ENCODE peak calls at places on chromosomes 12 and 14, in seven cellular contexts. G is K562, V is HCT116, N is H1, F is endothelial cell of umbilical vein, Y is GM12878, O is HepG2. Z is an unnamed sample.

GRCh38 chr14:32230695-32231280 is 27.7 kb upstream of the RNU6-8 start:
- DNase-seq in N (no peak), Y (no peak), F (no peak), O (no peak), G (no peak), V (no peak), Z (no peak)

GRCh38 chr14:59919582-59920377 is at the start of gene LRRC9:
- DNase-seq in F (no peak), V (no peak), G (peak; percentile 17), N (peak; percentile 88), Y (no peak), O (peak; percentile 93), Z (no peak)

GRCh38 chr12:38711055-38711454 is 194.3 kb downstream of the CPNE8 start:
- DNase-seq in Y (peak; percentile 19), O (peak; percentile 3), G (no peak), F (no peak), N (no peak), V (no peak), Z (no peak)

GRCh38 chr12:44812062-44812461 is 64.1 kb downstream of the NELL2 start:
- DNase-seq in V (peak; percentile 13), F (no peak), G (no peak), Y (no peak), O (no peak), N (no peak), Z (no peak)

GRCh38 chr12:95557625-95558024 is 6.3 kb upstream of the USP44 start:
- DNase-seq in Y (no peak), N (no peak), G (no peak), F (no peak), V (no peak), O (no peak), Z (no peak)

GRCh38 chr14:101020971-101021370 is 117.4 kb upstream of the RTL1 start:
- DNase-seq in Y (no peak), O (no peak), G (no peak), N (no peak), V (no peak), F (no peak), Z (no peak)

GRCh38 chr14:93906341-93907329 is 20.5 kb upstream of the FAM181A start:
- DNase-seq in Y (no peak), G (peak; percentile 67), N (peak; percentile 47), V (peak; percentile 63), F (no peak), O (peak; percentile 59), Z (peak; percentile 14)

GRCh38 chr12:120413901-120414695 is 23.8 kb upstream of the COX6A1 start:
- DNase-seq in F (no peak), G (no peak), Y (no peak), N (peak; percentile 89), O (no peak), V (no peak), Z (no peak)

GRCh38 chr14:53668861-53669260 is 287.8 kb downstream of the BMP4 start:
- DNase-seq in O (no peak), G (no peak), V (no peak), N (no peak), Y (no peak), F (no peak), Z (peak; percentile 59)

GRCh38 chr14:64707661-64708060 is 3.4 kb downstream of the PLEKHG3 start:
- DNase-seq in V (peak; percentile 78), Y (no peak), F (no peak), N (no peak), O (peak; percentile 81), G (no peak), Z (no peak)

GRCh38 chr14:93958567-93959238 is 17.7 kb downstream of the ASB2 start:
- DNase-seq in O (no peak), F (no peak), G (no peak), V (no peak), Y (no peak), N (no peak), Z (no peak)

GRCh38 chr12:53955776-53956250 is 1.1 kb downstream of the HOXC12 start:
- DNase-seq in F (no peak), O (no peak), Y (no peak), V (no peak), G (no peak), N (no peak), Z (no peak)

GRCh38 chr12:53953831-53954693 is 641 bp upstream of the HOXC12 start:
- DNase-seq in V (no peak), N (no peak), O (no peak), Y (no peak), F (no peak), G (no peak), Z (no peak)

GRCh38 chr12:53956251-53956887 is 1.7 kb downstream of the HOXC12 start:
- DNase-seq in O (no peak), F (no peak), V (no peak), G (no peak), Y (no peak), N (no peak), Z (no peak)

GRCh38 chr12:53954694-53955035 is at the start of gene HOXC12:
- DNase-seq in F (no peak), Y (no peak), V (no peak), O (no peak), N (no peak), G (no peak), Z (no peak)

DNA sequence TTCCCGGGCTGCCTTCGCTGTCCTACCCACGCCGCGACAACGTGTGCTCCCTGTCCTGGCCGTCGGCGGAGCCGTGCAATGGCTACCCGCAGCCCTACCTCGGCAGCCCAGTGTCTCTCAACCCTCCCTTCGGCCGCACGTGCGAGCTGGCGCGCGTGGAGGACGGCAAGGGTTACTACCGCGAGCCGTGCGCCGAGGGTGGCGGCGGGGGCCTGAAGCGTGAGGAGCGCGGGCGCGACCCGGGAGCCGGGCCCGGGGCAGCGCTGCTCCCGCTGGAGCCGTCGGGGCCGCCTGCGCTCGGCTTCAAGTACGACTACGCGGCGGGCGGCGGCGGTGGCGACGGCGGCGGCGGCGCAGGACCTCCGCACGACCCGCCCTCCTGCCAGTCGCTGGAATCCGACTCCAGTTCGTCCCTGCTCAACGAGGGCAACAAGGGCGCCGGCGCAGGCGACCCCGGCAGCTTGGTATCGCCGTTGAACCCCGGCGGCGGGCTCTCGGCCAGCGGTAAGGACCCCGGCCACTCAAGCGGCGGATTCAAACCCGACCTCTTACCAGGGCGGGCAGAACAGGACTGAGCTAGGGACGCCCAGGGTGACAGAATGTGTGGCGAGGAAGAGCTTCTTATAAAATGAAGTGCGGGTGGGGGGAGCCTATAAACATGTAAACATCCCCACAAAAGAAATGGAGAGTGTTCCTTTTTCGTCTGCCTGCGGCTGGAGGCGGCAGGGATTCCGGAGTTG is 503 bp downstream of the HOXC12 start:
- DNase-seq in F (no peak), N (no peak), Y (no peak), G (no peak), O (no peak), V (no peak), Z (no peak)
- TF ChIP-seq EZH2 in F (peak; percentile 91), N (peak; percentile 98), Y (no peak), G (no peak), O (no peak), V (no peak), Z (no peak)

DNA sequence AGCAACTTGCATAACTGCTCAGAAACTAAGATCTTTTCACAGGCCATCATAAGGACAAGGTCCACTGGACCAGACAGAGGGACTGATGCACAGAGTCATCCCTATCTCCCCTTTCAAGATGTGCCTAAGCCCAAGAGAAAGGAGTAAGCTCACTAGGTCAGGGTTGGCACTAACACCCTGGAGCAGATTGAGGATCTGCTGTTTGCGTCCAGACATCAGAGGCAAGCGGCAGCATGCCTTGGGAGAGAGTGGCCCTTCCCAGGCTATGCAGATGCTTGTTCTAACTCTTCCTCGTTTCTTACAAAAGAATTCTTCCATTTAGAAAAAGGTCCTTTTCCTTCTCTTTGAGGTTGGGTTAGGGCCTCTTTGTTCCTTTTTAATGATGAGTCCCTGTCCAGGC is 187.2 kb downstream of the KCNA5 start:
- DNase-seq in V (no peak), G (no peak), O (no peak), Y (no peak), N (no peak), F (no peak), Z (no peak)
- TF ChIP-seq POLR2AphosphoS5 in V (no peak), G (no peak), O (no peak), Y (no peak), N (no peak), F (no peak), Z (no peak)

DNA sequence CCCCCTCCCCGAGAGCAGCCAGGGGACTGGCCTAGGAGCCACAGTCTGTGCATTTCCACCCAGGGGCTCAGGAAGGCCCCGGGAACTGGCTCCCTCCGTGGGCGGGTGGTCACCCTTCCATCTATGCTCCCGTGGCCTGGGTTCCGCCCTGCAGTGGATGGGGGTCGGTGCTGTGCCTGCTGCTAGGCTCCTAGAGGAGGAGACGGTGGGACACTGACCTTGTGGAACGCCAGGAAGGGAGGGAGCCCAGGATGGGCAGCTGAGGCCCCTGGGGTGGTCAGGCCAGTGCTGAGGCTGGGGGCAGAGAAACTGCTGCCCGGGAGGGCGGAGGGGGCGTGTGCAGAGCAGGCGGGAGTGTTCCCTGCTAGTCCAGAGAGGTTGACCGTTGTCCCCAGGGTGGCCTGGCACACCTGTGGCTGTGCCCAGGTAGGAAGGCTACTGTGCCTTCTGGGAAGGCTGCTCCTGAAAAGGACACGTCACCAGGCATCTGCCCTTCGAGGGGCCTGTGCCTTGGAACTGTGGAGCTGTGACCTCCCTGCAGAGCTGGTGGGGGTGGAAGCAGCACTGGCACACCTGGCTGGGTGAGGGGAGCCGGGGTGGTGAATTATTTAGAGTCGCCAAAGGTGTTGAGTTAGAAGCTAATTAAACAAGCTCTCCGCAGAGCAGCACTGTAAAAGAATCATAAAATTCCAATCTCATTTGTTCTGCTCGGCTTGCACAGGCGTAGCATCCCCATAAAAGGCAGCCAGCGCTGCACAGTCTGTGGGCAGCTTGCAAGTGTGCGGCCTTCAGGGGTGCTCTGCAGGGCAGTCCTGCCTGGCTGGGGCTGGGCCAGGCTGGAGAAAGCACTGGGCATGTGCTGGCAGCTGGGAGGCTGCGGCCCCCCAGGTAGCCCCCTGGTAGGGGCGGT is 145.1 kb downstream of the KIF26A start:
- DNase-seq in F (no peak), N (no peak), O (no peak), Y (no peak), G (no peak), V (no peak), Z (no peak)
- H3K9me3 ChIP-seq in F (no peaks in the 10 kb centered on the region), N (no peaks in the 10 kb centered on the region), O (no peaks in the 10 kb centered on the region), Y (no peaks in the 10 kb centered on the region), G (no peaks in the 10 kb centered on the region), V (no peaks in the 10 kb centered on the region), Z (no peaks in the 10 kb centered on the region)

GRCh38 chr12:55927588-55928502 is at the start of gene PYM1:
- DNase-seq in O (peak; percentile 89), Y (peak; percentile 76), G (peak; percentile 82), V (peak; percentile 66), N (peak; percentile 74), F (peak; percentile 71), Z (no peak)

GRCh38 chr12:55926738-55927587 is 731 bp downstream of the PYM1 start:
- DNase-seq in V (peak; percentile 89), N (peak; percentile 84), F (peak; percentile 95), O (peak; percentile 90), Y (peak; percentile 81), G (peak; percentile 97), Z (peak; percentile 58)

GRCh38 chr12:55925870-55926737 is 1.6 kb downstream of the PYM1 start:
- DNase-seq in G (no peak), V (peak; percentile 29), O (no peak), F (no peak), Y (no peak), N (no peak), Z (no peak)

GRCh38 chr12:55925371-55925770 is 2.3 kb downstream of the PYM1 start:
- DNase-seq in O (no peak), N (no peak), V (no peak), G (no peak), F (no peak), Y (no peak), Z (no peak)

DNA sequence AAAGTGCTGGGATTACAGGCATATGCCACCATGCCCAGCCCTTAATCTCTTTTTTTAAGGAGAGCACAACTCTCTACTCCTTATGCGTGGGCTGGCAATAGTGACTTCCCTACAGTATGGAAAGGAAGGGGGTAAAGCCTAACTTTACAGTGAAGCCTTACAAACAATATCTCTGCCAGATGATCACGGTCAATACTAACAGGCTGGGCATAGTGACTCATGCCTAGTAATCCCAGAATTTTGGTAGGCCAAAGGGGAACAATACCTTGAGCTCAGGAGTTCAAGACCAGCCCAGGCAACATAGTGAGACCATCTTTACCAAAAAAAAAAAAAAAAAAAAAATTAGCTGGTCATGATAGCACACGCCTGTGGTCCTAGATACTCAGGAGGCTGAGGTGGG is 5.6 kb downstream of the PYM1 start:
- DNase-seq in O (no peak), F (no peak), G (no peak), Y (no peak), N (no peak), V (no peak), Z (no peak)
- TF ChIP-seq EZH2 in O (no peak), F (no peak), G (no peak), Y (no peak), N (no peak), V (no peak), Z (no peak)

Z was measured in SK-N-MC.